ENCODE peak calls at places on chromosomes 3 and 15, in eight cellular contexts. A is hepatocyte, O is PC-3, W is uterus, E is right cardiac atrium, J is ovary, G is aorta, Z is stomach. M is an unnamed sample. For H3K4me1, the result is how much of the 10 kb centered on the place peaks cover.

GRCh38 chr3:182962162-182962561 is 18.2 kb downstream of the DCUN1D1 start:
- DNase-seq in A (no peak), O (no peak), W (no peak), E (peak), J (peak), G (no peak), Z (peak), M (no peak)

GRCh38 chr3:169966951-169967915 is 626 bp downstream of the SEC62 start:
- DNase-seq in A (peak), O (peak), W (no peak), E (peak), J (peak), G (peak), Z (peak), M (peak)

GRCh38 chr15:89362203-89363101 is 27.8 kb upstream of the POLG start:
- DNase-seq in A (no peak), O (no peak), W (no peak), E (no peak), J (no peak), G (no peak), Z (no peak), M (no peak)

GRCh38 chr3:105791919-105792786 is 76.7 kb downstream of the CBLB start:
- DNase-seq in A (peak), O (no peak), W (peak), E (peak), J (peak), G (peak), Z (peak), M (peak)

GRCh38 chr3:42205800-42206514 is 60.0 kb downstream of the CCK start:
- DNase-seq in A (no peak), O (no peak), W (no peak), E (no peak), J (no peak), G (no peak), Z (no peak), M (no peak)

GRCh38 chr15:75749820-75750219 is 37.2 kb upstream of the CSPG4 start:
- DNase-seq in A (no peak), O (no peak), W (no peak), E (no peak), J (no peak), G (peak), Z (no peak), M (no peak)

GRCh38 chr3:138445654-138446053 is 11.2 kb downstream of the ESYT3 start:
- DNase-seq in A (no peak), O (no peak), W (peak), E (no peak), J (no peak), G (no peak), Z (no peak), M (no peak)

GRCh38 chr3:142165194-142165593 is 15.8 kb upstream of the TFDP2 start:
- DNase-seq in A (no peak), O (peak), W (no peak), E (no peak), J (no peak), G (no peak), Z (no peak), M (no peak)

GRCh38 chr3:137970914-137971831 is 38.8 kb upstream of the CLDN18 start:
- DNase-seq in A (peak), O (peak), W (peak), E (peak), J (peak), G (peak), Z (peak), M (peak)

GRCh38 chr3:188385295-188385694 is 231.3 kb downstream of the LPP start:
- DNase-seq in A (peak), O (no peak), W (no peak), E (no peak), J (no peak), G (peak), Z (no peak), M (no peak)

GRCh38 chr15:75117993-75118392 is 83.7 kb upstream of the C15orf39 start:
- DNase-seq in A (no peak), O (no peak), W (no peak), E (no peak), J (no peak), G (no peak), Z (no peak), M (no peak)

GRCh38 chr3:60226907-60227306 is 1024.3 kb downstream of the FHIT start:
- DNase-seq in A (no peak), O (no peak), W (no peak), E (no peak), J (no peak), G (no peak), Z (no peak), M (no peak)

GRCh38 chr3:184526158-184526483 is 35.5 kb upstream of the EPHB3 start:
- DNase-seq in A (no peak), O (no peak), W (no peak), E (no peak), J (no peak), G (no peak), Z (no peak), M (no peak)

GRCh38 chr3:184523825-184524615 is 37.6 kb upstream of the EPHB3 start:
- DNase-seq in A (peak), O (peak), W (no peak), E (no peak), J (no peak), G (no peak), Z (no peak), M (no peak)

GRCh38 chr3:184524981-184525336 is 36.6 kb upstream of the EPHB3 start:
- DNase-seq in A (no peak), O (no peak), W (no peak), E (no peak), J (no peak), G (no peak), Z (no peak), M (no peak)

GRCh38 chr3:184525337-184526157 is 36.0 kb upstream of the EPHB3 start:
- DNase-seq in A (peak), O (no peak), W (no peak), E (no peak), J (no peak), G (no peak), Z (no peak), M (no peak)
- H3K4me1 ChIP-seq in A (under half), O (under half), W (under half), E (under half), J (under half), G (under half), Z (under half), M (under half)

GRCh38 chr3:45986303-45986982 is 9.2 kb downstream of the FYCO1 start:
- DNase-seq in A (peak), O (peak), W (no peak), E (peak), J (no peak), G (peak), Z (peak), M (peak)

GRCh38 chr3:45983865-45984264 is 11.8 kb downstream of the FYCO1 start:
- DNase-seq in A (no peak), O (no peak), W (no peak), E (no peak), J (no peak), G (no peak), Z (no peak), M (no peak)

GRCh38 chr3:45985532-45986302 is 9.9 kb downstream of the FYCO1 start:
- DNase-seq in A (no peak), O (no peak), W (peak), E (peak), J (no peak), G (no peak), Z (no peak), M (no peak)

GRCh38 chr3:45987368-45988099 is 8.1 kb downstream of the FYCO1 start:
- DNase-seq in A (no peak), O (no peak), W (peak), E (peak), J (peak), G (peak), Z (no peak), M (no peak)

DNA sequence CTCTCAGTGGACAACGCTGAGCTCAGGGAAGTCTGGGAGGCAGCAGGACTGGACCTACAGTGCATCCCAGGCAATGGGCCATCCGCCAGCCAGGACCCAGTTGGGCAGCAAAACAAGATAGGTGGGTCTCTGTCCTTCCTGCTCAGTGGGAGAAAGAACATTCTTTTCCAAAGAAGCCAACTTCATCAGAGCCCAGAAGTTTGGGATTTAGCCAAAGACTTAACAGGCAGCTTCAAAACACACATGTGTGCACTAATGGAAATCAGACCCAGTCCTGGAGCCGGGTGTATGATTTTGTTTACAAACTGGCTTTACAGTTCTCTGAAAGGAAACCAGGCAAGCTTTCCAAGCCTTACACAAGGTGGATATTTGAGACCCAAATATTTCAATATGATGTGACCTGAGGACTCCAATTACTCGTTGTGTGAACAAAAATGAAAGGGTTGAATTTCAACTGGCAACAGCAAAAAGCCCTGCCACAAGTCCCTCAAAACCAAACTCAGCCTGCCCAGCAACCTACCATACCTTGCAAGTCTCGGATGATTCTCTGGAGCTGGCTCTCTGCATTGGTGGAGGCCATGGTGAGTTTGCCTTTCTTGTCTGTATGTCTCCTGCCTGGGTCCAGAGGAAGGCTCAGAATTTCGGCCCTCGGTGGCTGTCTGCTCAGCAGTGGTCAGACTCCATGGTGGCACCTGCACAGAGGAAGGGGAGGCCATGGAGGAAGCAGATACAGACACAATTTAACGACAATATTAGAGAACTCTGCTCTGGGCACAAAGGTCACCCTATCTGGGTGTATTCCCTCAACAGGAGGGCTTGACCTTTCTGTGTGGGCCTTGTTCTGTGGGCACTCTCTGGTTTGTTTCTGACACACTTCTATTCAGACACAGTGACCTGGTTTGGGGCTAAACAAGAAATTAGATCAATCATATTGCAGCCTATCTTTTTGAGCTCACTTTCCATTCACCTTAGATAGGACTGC is 11.0 kb downstream of the FYCO1 start:
- DNase-seq in A (peak), O (no peak), W (peak), E (peak), J (no peak), G (no peak), Z (no peak), M (no peak)
- H3K4me3 ChIP-seq in A (no peak), O (no peak), W (no peak), E (no peak), J (no peak), G (no peak), Z (no peak), M (no peak)

GRCh38 chr3:40841131-40841530 is 316.4 kb downstream of the ZNF621 start:
- DNase-seq in A (no peak), O (no peak), W (no peak), E (no peak), J (no peak), G (no peak), Z (no peak), M (no peak)
- H3K4me1 ChIP-seq in A (under half), O (under half), W (under half), E (under half), J (under half), G (under half), Z (under half), M (under half)

GRCh38 chr15:99504823-99505551 is 60.8 kb upstream of the MEF2A start:
- DNase-seq in A (no peak), O (peak), W (no peak), E (peak), J (no peak), G (no peak), Z (no peak), M (no peak)
- H3K4me3 ChIP-seq in A (no peak), O (no peak), W (no peak), E (no peak), J (no peak), G (no peak), Z (no peak), M (no peak)

DNA sequence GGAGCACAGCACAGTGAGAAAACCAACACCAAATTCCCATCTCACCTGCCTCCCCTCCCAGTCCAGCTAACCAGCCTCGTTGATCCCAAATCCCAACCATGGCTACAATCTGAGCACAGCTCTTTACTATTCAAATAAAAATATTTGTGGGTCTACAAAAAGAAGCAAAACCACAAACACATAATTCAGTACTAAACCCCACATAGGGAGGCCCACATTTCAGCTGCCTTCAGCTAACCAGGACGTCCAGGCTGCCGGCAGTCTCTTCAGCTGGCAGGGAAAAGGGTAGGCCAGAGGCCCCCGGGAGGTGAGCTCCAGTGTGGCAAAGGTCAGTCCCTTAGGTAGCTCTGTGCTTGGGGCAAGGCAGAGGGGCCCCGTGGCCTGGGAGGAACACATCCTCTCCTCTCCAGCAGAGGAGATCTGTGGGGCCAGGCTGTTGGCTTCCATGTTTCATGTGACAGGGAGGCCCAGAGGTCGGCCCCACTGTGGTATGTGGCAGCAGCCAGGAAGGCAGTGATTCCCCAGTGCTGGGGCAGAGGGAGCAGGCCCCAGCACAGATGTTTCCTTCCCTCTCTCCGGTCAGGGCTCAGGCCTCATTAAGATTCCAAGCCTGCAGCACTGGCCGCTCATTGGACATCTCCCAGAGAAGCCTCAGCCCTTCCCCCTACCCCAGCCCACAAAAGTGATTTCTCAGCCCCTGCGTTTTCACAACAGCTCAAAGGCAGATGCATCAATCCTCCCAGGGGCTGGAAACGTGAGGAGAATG is 381.5 kb downstream of the NTRK3 start:
- DNase-seq in A (peak), O (no peak), W (no peak), E (peak), J (no peak), G (peak), Z (no peak), M (no peak)
- H3K4me1 ChIP-seq in A (under half), O (under half), W (under half), E (under half), J (under half), G (under half), Z (under half), M (half or more)

DNA sequence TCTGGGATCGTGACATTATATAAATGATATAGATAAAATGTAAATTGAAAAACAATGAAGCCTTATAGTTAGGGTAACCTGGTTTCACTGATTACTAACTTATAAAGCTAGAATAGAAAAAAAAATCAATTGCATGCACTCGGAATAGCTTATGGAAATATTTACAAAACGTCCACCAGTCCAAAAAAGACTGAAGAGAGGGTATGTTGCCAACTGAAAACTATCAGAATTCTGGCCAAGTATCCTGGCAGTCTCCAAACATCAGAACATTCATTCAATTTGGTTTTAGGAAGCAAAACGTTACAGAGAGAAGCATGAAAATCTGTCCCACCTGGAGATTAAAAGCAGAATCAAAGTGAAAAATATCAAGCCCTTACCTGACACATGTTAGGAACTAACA is 892.4 kb downstream of the ROBO1 start:
- DNase-seq in A (no peak), O (no peak), W (no peak), E (no peak), J (no peak), G (no peak), Z (no peak), M (no peak)
- H3K4me3 ChIP-seq in A (no peak), O (no peak), W (no peak), E (no peak), J (no peak), G (peak), Z (no peak), M (no peak)